ENCODE peak calls at places on chromosomes 6 and 20, in six cellular contexts. T is GM12878, U is HepG2, B is H1, F is K562, P is HCT116. N is an unnamed sample.

GRCh38 chr6:27237089-27237723 is 10.3 kb upstream of the PRSS16 start:
- DNase-seq in B (peak), P (peak), F (peak), T (no peak), U (peak), N (peak)

GRCh38 chr20:57061058-57061900 is 205.2 kb downstream of the BMP7 start:
- DNase-seq in T (no peak), F (peak), P (no peak), B (peak), U (no peak), N (peak)

GRCh38 chr20:36572701-36573102 is 695 bp upstream of the TGIF2 start:
- DNase-seq in B (no peak), P (no peak), T (no peak), U (peak), F (peak), N (no peak)

GRCh38 chr6:26268659-26269402 is 96.2 kb upstream of the BTN3A2 start:
- DNase-seq in F (no peak), B (peak), T (no peak), U (peak), P (no peak), N (peak)

GRCh38 chr20:51494241-51495110 is 48.0 kb downstream of the NFATC2 start:
- DNase-seq in F (no peak), B (no peak), U (no peak), P (no peak), T (no peak), N (no peak)

GRCh38 chr6:41878246-41878645 is 16.9 kb downstream of the USP49 start:
- DNase-seq in F (no peak), U (no peak), P (no peak), B (no peak), T (no peak), N (no peak)

GRCh38 chr6:22880686-22881433 is 311.5 kb downstream of the HDGFL1 start:
- DNase-seq in U (peak), F (no peak), P (no peak), T (no peak), B (no peak), N (no peak)

GRCh38 chr20:59150821-59151251 is 12.8 kb upstream of the ZNF831 start:
- DNase-seq in B (peak), U (no peak), P (no peak), F (no peak), T (no peak), N (no peak)

GRCh38 chr20:36112112-36112511 is 42.4 kb upstream of the EPB41L1 start:
- DNase-seq in B (no peak), F (no peak), P (no peak), U (no peak), T (no peak), N (no peak)

GRCh38 chr6:136923116-136923953 is 1.2 kb downstream of the SLC35D3 start:
- DNase-seq in F (no peak), B (peak), T (no peak), U (no peak), P (no peak), N (peak)

GRCh38 chr20:38805958-38806854 is 709 bp downstream of the PPP1R16B start:
- DNase-seq in T (no peak), U (no peak), P (no peak), B (peak), F (peak), N (peak)

GRCh38 chr6:45663181-45664180 is 285.7 kb upstream of the SUPT3H start:
- DNase-seq in T (no peak), B (peak), U (no peak), P (no peak), F (no peak), N (peak)

GRCh38 chr6:66605971-66606370 is 898.9 kb upstream of the EYS start:
- DNase-seq in F (no peak), U (no peak), P (no peak), T (no peak), B (no peak), N (no peak)

GRCh38 chr6:53313784-53314382 is 34.9 kb downstream of the ELOVL5 start:
- DNase-seq in U (no peak), P (no peak), T (no peak), B (no peak), F (peak), N (no peak)

GRCh38 chr6:146813554-146813953 is 214.8 kb downstream of the ADGB start:
- DNase-seq in F (no peak), U (no peak), P (no peak), B (no peak), T (no peak), N (no peak)

GRCh38 chr20:41364236-41364855 is 2.3 kb downstream of the EMILIN3 start:
- DNase-seq in F (no peak), P (no peak), U (no peak), T (no peak), B (no peak), N (no peak)

GRCh38 chr6:130047440-130047995 is 29.1 kb downstream of the L3MBTL3 start:
- DNase-seq in F (no peak), T (no peak), U (no peak), B (no peak), P (no peak), N (no peak)

GRCh38 chr20:54515788-54516324 is 40.5 kb downstream of the DOK5 start:
- DNase-seq in U (no peak), F (no peak), B (no peak), T (no peak), P (no peak), N (no peak)

GRCh38 chr6:105369145-105369544 is 33.7 kb downstream of the PREP start:
- DNase-seq in T (no peak), P (no peak), B (no peak), F (no peak), U (no peak), N (no peak)

GRCh38 chr6:105359419-105360366 is 43.2 kb downstream of the PREP start:
- DNase-seq in U (no peak), P (no peak), T (no peak), B (no peak), F (peak), N (no peak)

GRCh38 chr6:105364243-105364642 is 38.6 kb downstream of the PREP start:
- DNase-seq in T (no peak), U (no peak), P (no peak), F (no peak), B (no peak), N (no peak)

GRCh38 chr6:105363100-105363754 is 39.7 kb downstream of the PREP start:
- DNase-seq in F (no peak), B (no peak), U (no peak), T (no peak), P (no peak), N (no peak)
- TF ChIP-seq ATF3 in F (no peak), B (no peak), U (no peak), T (no peak), P (no peak), N (no peak)

DNA sequence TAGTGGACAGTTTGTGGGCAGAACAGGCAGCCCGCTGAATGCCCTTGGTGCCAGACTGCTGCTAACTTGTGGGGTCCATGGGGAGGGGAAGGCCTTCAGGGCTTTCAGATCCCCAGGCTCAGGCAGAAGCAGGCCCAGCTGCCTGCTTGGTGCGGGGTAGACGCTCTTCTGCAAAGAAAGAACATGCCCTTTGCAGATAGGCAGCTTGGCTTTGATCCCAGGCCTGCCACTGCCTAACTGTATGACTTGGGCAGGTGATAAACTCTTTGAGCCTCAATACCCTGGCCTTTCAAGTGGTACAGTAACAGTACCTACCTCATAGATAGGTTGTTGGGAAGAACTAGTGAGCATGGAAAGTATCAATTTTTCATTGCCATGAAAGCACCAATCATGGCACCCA is 28.4 kb downstream of the CHMP4B start:
- DNase-seq in B (no peak), T (no peak), U (no peak), P (no peak), F (no peak), N (no peak)
- TF ChIP-seq ATF3 in B (no peak), T (no peak), U (no peak), P (no peak), F (no peak), N (no peak)

GRCh38 chr6:25229671-25230321 is 49.4 kb upstream of the CARMIL1 start:
- DNase-seq in F (no peak), B (no peak), U (no peak), P (peak), T (no peak), N (no peak)

GRCh38 chr6:25227854-25228253 is 51.3 kb upstream of the CARMIL1 start:
- DNase-seq in U (no peak), F (no peak), P (no peak), T (no peak), B (no peak), N (no peak)

GRCh38 chr6:25233226-25233625 is 45.9 kb upstream of the CARMIL1 start:
- DNase-seq in B (no peak), U (no peak), P (no peak), T (no peak), F (no peak), N (no peak)

GRCh38 chr6:25237579-25237978 is 41.6 kb upstream of the CARMIL1 start:
- DNase-seq in B (no peak), F (no peak), T (no peak), U (no peak), P (no peak), N (no peak)

DNA sequence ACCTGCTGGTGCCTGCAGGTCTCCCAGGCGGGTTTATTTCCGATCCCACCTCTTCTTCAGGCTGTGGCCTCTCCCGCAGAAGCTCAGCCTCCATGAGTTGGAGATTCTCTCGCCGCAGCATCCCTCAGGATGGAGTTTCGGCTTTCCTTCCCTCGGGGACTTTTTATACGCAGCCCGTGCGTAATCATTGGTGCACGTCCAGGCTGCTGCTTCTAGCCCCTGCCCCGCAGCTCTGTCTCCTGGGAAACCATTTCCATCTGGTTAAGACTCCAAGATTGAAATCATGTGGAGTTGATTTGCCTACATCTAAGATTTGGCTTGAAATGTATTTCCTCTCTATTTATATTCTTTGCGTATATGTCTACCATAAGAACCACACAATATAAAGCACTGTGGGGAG is 46.7 kb upstream of the CARMIL1 start:
- DNase-seq in P (no peak), B (no peak), F (no peak), T (no peak), U (no peak), N (no peak)
- TF ChIP-seq ATF3 in P (no peak), B (no peak), F (no peak), T (no peak), U (no peak), N (no peak)

GRCh38 chr6:1001655-1002349 is 308.9 kb upstream of the EXOC2 start:
- DNase-seq in P (no peak), F (no peak), U (no peak), B (no peak), T (peak), N (no peak)
- TF ChIP-seq ATF3 in P (no peak), F (no peak), U (no peak), B (no peak), T (no peak), N (no peak)

GRCh38 chr20:46828471-46828870 is 66.2 kb upstream of the EYA2 start:
- DNase-seq in U (no peak), F (no peak), P (no peak), B (no peak), T (no peak), N (no peak)
- TF ChIP-seq ATF3 in U (no peak), F (no peak), P (no peak), B (no peak), T (no peak), N (no peak)

GRCh38 chr6:9659848-9660247 is 755.0 kb downstream of the TFAP2A start:
- DNase-seq in U (no peak), F (no peak), B (no peak), P (no peak), T (no peak), N (no peak)

GRCh38 chr6:9657994-9658393 is 756.9 kb downstream of the TFAP2A start:
- DNase-seq in B (no peak), U (no peak), T (no peak), P (no peak), F (no peak), N (no peak)
- TF ChIP-seq ATF3 in B (no peak), U (no peak), T (no peak), P (no peak), F (no peak), N (no peak)

GRCh38 chr20:7693761-7694160 is 246.5 kb downstream of the HAO1 start:
- DNase-seq in B (no peak), F (no peak), U (no peak), P (no peak), T (no peak), N (no peak)
- TF ChIP-seq ATF3 in B (no peak), F (no peak), U (no peak), P (no peak), T (no peak), N (no peak)

GRCh38 chr20:63940071-63940471 is 16.1 kb downstream of the UCKL1 start:
- DNase-seq in U (no peak), B (no peak), P (no peak), T (no peak), F (no peak), N (no peak)

GRCh38 chr20:63940472-63941266 is 15.5 kb downstream of the UCKL1 start:
- DNase-seq in P (no peak), F (no peak), U (no peak), B (no peak), T (no peak), N (no peak)

GRCh38 chr20:63937596-63937995 is 18.6 kb downstream of the UCKL1 start:
- DNase-seq in F (no peak), U (no peak), T (no peak), B (no peak), P (no peak), N (no peak)

GRCh38 chr20:63941282-63942060 is 14.7 kb downstream of the UCKL1 start:
- DNase-seq in F (peak), U (no peak), B (peak), P (no peak), T (no peak), N (peak)

GRCh38 chr20:63939061-63939935 is 16.9 kb downstream of the UCKL1 start:
- DNase-seq in U (no peak), T (no peak), P (no peak), F (no peak), B (no peak), N (no peak)
- TF ChIP-seq ATF3 in U (no peak), T (no peak), P (no peak), F (no peak), B (no peak), N (no peak)

N was measured in WTC11.